ENCODE peak calls at places on chromosomes 2 and 18, in seven cellular contexts. One of them, this sample, is unnamed. For H3K36me3, the result is how much of the 10 kb centered on the place peaks cover.

GRCh38 chr2:143029141-143029540 is 100.1 kb upstream of the ARHGAP15 start:
- DNase-seq in colonic mucosa: no peak
- DNase-seq in H1: no peak
- DNase-seq in fibroblast of lung: peak
- DNase-seq in left ventricle myocardium inferior: no peak
- DNase-seq in mesendoderm: no peak
- DNase-seq in tibial artery: no peak
- DNase-seq in this sample: no peak

GRCh38 chr2:117057021-117057420 is 757.5 kb upstream of the DDX18 start:
- DNase-seq in colonic mucosa: no peak
- DNase-seq in H1: no peak
- DNase-seq in fibroblast of lung: no peak
- DNase-seq in left ventricle myocardium inferior: no peak
- DNase-seq in mesendoderm: peak
- DNase-seq in tibial artery: no peak
- DNase-seq in this sample: no peak

GRCh38 chr18:54883816-54884604 is 55.7 kb downstream of the RAB27B start:
- DNase-seq in colonic mucosa: no peak
- DNase-seq in H1: no peak
- DNase-seq in fibroblast of lung: peak
- DNase-seq in left ventricle myocardium inferior: no peak
- DNase-seq in mesendoderm: no peak
- DNase-seq in tibial artery: no peak
- DNase-seq in this sample: no peak

GRCh38 chr2:232487385-232488096 is at the start of gene ECEL1:
- DNase-seq in colonic mucosa: no peak
- DNase-seq in H1: peak
- DNase-seq in fibroblast of lung: no peak
- DNase-seq in left ventricle myocardium inferior: peak
- DNase-seq in mesendoderm: peak
- DNase-seq in tibial artery: peak
- DNase-seq in this sample: no peak

GRCh38 chr18:34928068-34928753 is 113.0 kb upstream of the MAPRE2 start:
- DNase-seq in colonic mucosa: no peak
- DNase-seq in H1: no peak
- DNase-seq in fibroblast of lung: no peak
- DNase-seq in left ventricle myocardium inferior: no peak
- DNase-seq in mesendoderm: no peak
- DNase-seq in tibial artery: no peak
- DNase-seq in this sample: no peak

GRCh38 chr2:26164231-26164630 is 8.7 kb upstream of the GAREM2 start:
- DNase-seq in colonic mucosa: no peak
- DNase-seq in H1: no peak
- DNase-seq in fibroblast of lung: no peak
- DNase-seq in left ventricle myocardium inferior: peak
- DNase-seq in mesendoderm: no peak
- DNase-seq in tibial artery: no peak
- DNase-seq in this sample: peak

GRCh38 chr2:128607981-128608506 is 289.4 kb upstream of the HS6ST1 start:
- DNase-seq in colonic mucosa: no peak
- DNase-seq in H1: no peak
- DNase-seq in fibroblast of lung: no peak
- DNase-seq in left ventricle myocardium inferior: peak
- DNase-seq in mesendoderm: no peak
- DNase-seq in tibial artery: peak
- DNase-seq in this sample: peak

GRCh38 chr2:28544915-28545589 is 49.2 kb downstream of the PLB1 start:
- DNase-seq in colonic mucosa: peak
- DNase-seq in H1: no peak
- DNase-seq in fibroblast of lung: peak
- DNase-seq in left ventricle myocardium inferior: no peak
- DNase-seq in mesendoderm: peak
- DNase-seq in tibial artery: no peak
- DNase-seq in this sample: no peak

GRCh38 chr2:113169002-113169530 is 4.7 kb upstream of the PSD4 start:
- DNase-seq in colonic mucosa: no peak
- DNase-seq in H1: peak
- DNase-seq in fibroblast of lung: no peak
- DNase-seq in left ventricle myocardium inferior: no peak
- DNase-seq in mesendoderm: no peak
- DNase-seq in tibial artery: no peak
- DNase-seq in this sample: no peak

GRCh38 chr2:233915133-233915532 is 2.0 kb upstream of the TRPM8 start:
- DNase-seq in colonic mucosa: no peak
- DNase-seq in H1: no peak
- DNase-seq in fibroblast of lung: no peak
- DNase-seq in left ventricle myocardium inferior: no peak
- DNase-seq in mesendoderm: peak
- DNase-seq in tibial artery: no peak
- DNase-seq in this sample: no peak

GRCh38 chr2:226802573-226802972 is 3.0 kb upstream of the IRS1 start:
- DNase-seq in colonic mucosa: peak
- DNase-seq in H1: no peak
- DNase-seq in fibroblast of lung: peak
- DNase-seq in left ventricle myocardium inferior: no peak
- DNase-seq in mesendoderm: peak
- DNase-seq in tibial artery: no peak
- DNase-seq in this sample: no peak

DNA sequence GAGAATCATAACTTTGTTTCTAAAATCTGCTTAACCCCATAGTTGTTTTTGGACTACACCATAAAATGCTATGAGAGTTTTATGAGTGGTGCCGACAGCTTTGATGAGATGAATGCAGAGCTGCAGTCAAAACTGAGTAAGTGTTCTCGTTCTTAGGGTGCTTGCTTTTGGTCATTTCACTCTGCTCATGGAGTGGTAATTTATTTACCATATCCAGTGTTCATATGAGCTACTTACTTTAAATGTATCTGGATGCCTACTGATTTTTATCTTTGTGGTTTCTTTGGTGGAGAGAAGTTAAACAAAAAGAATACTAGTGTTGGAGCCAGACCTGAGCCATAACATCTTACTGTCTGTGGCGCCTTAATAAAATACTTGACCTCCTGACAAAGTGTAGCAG is 16.4 kb downstream of the NDC80 start:
- DNase-seq in colonic mucosa: no peak
- DNase-seq in H1: no peak
- DNase-seq in fibroblast of lung: no peak
- DNase-seq in left ventricle myocardium inferior: no peak
- DNase-seq in mesendoderm: no peak
- DNase-seq in tibial artery: no peak
- DNase-seq in this sample: no peak
- H3K36me3 ChIP-seq in colonic mucosa: under half
- H3K36me3 ChIP-seq in H1: under half
- H3K36me3 ChIP-seq in fibroblast of lung: under half
- H3K36me3 ChIP-seq in left ventricle myocardium inferior: under half
- H3K36me3 ChIP-seq in mesendoderm: under half
- H3K36me3 ChIP-seq in tibial artery: under half
- H3K36me3 ChIP-seq in this sample: under half

DNA sequence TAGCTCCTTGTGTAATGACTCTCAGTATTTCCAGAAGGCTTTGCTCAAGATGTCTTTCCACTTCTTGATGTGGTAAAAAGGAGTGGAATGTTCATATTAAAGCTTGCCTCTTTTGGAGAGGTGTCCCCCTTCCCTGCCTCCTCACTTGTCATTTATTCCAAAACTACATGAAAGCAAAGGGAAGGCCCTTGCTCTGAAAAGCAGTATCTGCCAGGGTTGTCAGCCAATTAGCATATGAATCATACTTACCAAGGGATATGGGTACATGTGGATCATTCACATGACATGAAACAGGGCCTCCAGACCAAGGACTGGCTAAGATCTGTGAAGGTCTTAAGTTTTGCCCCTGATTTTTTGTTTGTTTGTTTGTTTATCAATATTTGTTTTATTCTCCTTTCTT is 31.3 kb downstream of the ANXA4 start:
- DNase-seq in colonic mucosa: no peak
- DNase-seq in H1: no peak
- DNase-seq in fibroblast of lung: peak
- DNase-seq in left ventricle myocardium inferior: no peak
- DNase-seq in mesendoderm: no peak
- DNase-seq in tibial artery: no peak
- DNase-seq in this sample: no peak
- H3K27ac ChIP-seq in colonic mucosa: peak
- H3K27ac ChIP-seq in H1: no peak
- H3K27ac ChIP-seq in fibroblast of lung: peak
- H3K27ac ChIP-seq in left ventricle myocardium inferior: no peak
- H3K27ac ChIP-seq in mesendoderm: no peak
- H3K27ac ChIP-seq in tibial artery: peak
- H3K27ac ChIP-seq in this sample: peak

GRCh38 chr2:230358305-230358704 is 31.3 kb downstream of the SP140L start:
- DNase-seq in colonic mucosa: no peak
- DNase-seq in H1: no peak
- DNase-seq in fibroblast of lung: peak
- DNase-seq in left ventricle myocardium inferior: no peak
- DNase-seq in mesendoderm: no peak
- DNase-seq in tibial artery: no peak
- DNase-seq in this sample: no peak
- H3K36me3 ChIP-seq in colonic mucosa: under half
- H3K36me3 ChIP-seq in H1: under half
- H3K36me3 ChIP-seq in fibroblast of lung: under half
- H3K36me3 ChIP-seq in left ventricle myocardium inferior: half or more
- H3K36me3 ChIP-seq in mesendoderm: under half
- H3K36me3 ChIP-seq in tibial artery: under half
- H3K36me3 ChIP-seq in this sample: under half

GRCh38 chr2:58569460-58570185 is 328.5 kb upstream of the FANCL start:
- DNase-seq in colonic mucosa: no peak
- DNase-seq in H1: no peak
- DNase-seq in fibroblast of lung: peak
- DNase-seq in left ventricle myocardium inferior: no peak
- DNase-seq in mesendoderm: peak
- DNase-seq in tibial artery: no peak
- DNase-seq in this sample: no peak
- H3K27ac ChIP-seq in colonic mucosa: no peak
- H3K27ac ChIP-seq in H1: no peak
- H3K27ac ChIP-seq in fibroblast of lung: no peak
- H3K27ac ChIP-seq in left ventricle myocardium inferior: no peak
- H3K27ac ChIP-seq in mesendoderm: no peak
- H3K27ac ChIP-seq in tibial artery: no peak
- H3K27ac ChIP-seq in this sample: no peak

DNA sequence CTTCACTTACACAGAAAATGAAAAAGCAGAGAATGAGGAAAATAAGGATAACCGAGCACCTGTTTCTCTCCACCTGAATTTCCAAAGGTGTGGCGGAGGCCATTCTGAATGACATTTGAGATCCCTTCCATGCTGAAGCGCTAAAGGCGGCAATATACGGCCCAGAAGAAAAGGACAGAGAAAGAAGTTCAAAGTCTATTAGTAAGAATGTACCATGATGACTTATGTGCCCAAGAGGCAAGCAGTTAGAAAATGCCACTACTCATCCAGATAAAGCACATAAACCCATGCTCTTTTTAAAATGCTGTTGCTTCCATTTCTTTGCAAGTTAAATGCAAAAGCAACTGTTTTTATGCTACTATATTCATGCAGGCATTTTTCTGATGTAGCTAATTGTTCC is 37.2 kb downstream of the FEZ2 start:
- DNase-seq in colonic mucosa: no peak
- DNase-seq in H1: no peak
- DNase-seq in fibroblast of lung: no peak
- DNase-seq in left ventricle myocardium inferior: no peak
- DNase-seq in mesendoderm: no peak
- DNase-seq in tibial artery: no peak
- DNase-seq in this sample: no peak
- H3K36me3 ChIP-seq in colonic mucosa: under half
- H3K36me3 ChIP-seq in H1: under half
- H3K36me3 ChIP-seq in fibroblast of lung: under half
- H3K36me3 ChIP-seq in left ventricle myocardium inferior: under half
- H3K36me3 ChIP-seq in mesendoderm: under half
- H3K36me3 ChIP-seq in tibial artery: under half
- H3K36me3 ChIP-seq in this sample: under half

GRCh38 chr2:105369009-105369408 is 29.8 kb downstream of the FHL2 start:
- DNase-seq in colonic mucosa: no peak
- DNase-seq in H1: no peak
- DNase-seq in fibroblast of lung: no peak
- DNase-seq in left ventricle myocardium inferior: no peak
- DNase-seq in mesendoderm: no peak
- DNase-seq in tibial artery: no peak
- DNase-seq in this sample: no peak
- H3K27ac ChIP-seq in colonic mucosa: no peak
- H3K27ac ChIP-seq in H1: no peak
- H3K27ac ChIP-seq in fibroblast of lung: no peak
- H3K27ac ChIP-seq in left ventricle myocardium inferior: peak
- H3K27ac ChIP-seq in mesendoderm: no peak
- H3K27ac ChIP-seq in tibial artery: no peak
- H3K27ac ChIP-seq in this sample: no peak

DNA sequence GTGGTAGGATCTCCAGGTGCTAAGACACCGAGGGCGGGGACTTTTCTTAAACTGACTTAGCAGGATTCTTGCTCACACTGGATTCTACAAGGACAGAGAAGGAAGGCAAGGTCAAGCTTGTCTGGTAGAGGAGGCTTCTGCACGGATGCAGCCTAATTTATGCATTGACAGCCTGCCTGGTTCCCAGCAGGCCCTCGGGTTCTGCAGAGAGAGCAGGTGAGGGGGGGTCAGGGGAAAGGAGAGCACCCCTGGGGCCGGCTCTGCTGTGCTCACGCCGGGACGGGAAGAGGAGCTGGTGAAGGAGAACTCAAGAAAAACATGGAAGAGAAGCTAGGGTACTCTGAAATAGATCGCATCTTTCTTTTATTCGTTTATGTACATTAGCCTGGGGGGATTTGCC is 46.4 kb downstream of the ADI1 start:
- DNase-seq in colonic mucosa: no peak
- DNase-seq in H1: no peak
- DNase-seq in fibroblast of lung: no peak
- DNase-seq in left ventricle myocardium inferior: peak
- DNase-seq in mesendoderm: no peak
- DNase-seq in tibial artery: no peak
- DNase-seq in this sample: no peak
- H3K36me3 ChIP-seq in colonic mucosa: under half
- H3K36me3 ChIP-seq in H1: under half
- H3K36me3 ChIP-seq in fibroblast of lung: under half
- H3K36me3 ChIP-seq in left ventricle myocardium inferior: half or more
- H3K36me3 ChIP-seq in mesendoderm: under half
- H3K36me3 ChIP-seq in tibial artery: half or more
- H3K36me3 ChIP-seq in this sample: half or more

DNA sequence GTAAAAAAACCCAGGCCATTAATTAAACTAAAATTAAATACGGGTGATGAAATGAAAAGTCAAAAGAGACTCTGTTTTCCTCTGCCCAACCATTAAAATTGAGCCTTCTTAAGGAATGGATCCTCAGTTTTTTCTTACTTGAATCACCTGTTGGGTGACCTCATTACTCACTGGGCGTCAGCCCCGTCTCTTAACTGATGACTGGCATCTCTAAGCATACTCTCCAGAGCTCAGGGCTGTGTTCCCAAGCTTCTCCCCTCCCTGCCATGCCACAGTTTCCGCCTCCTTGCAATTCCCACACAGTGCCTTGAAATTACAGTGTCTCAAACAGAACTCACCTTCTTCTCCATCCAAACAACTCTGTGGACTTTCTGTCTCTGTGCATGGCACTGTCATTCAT is 421.1 kb upstream of the CELF4 start:
- DNase-seq in colonic mucosa: no peak
- DNase-seq in H1: no peak
- DNase-seq in fibroblast of lung: no peak
- DNase-seq in left ventricle myocardium inferior: no peak
- DNase-seq in mesendoderm: no peak
- DNase-seq in tibial artery: no peak
- DNase-seq in this sample: no peak
- H3K27ac ChIP-seq in colonic mucosa: no peak
- H3K27ac ChIP-seq in H1: no peak
- H3K27ac ChIP-seq in fibroblast of lung: no peak
- H3K27ac ChIP-seq in left ventricle myocardium inferior: no peak
- H3K27ac ChIP-seq in mesendoderm: no peak
- H3K27ac ChIP-seq in tibial artery: no peak
- H3K27ac ChIP-seq in this sample: no peak